ENCODE peak calls at places on chromosomes 13 and 19, in eight cellular contexts. Z is kidney; R is HL-60; C is Kasumi-1; J is nephron progenitor cell; D is H9; Y is stimulated activated CD4-positive, alpha-beta T cell treated with anti-CD3 and anti-CD28 coated beads, Interleukin-12 subunit alpha, Interleukin-12 subunit beta, amount 100 ng/mL, for 24 hours; B is AG10803. I is an unnamed sample.

GRCh38 chr13:93878675-93879074 is 600.8 kb downstream of the DCT start:
- DNase-seq in D (no peak), Y (no peak), B (no peak), Z (no peak), J (no peak), R (no peak), C (no peak), I (no peak)

GRCh38 chr19:5038631-5039271 is 69.8 kb downstream of the KDM4B start:
- DNase-seq in R (peak; percentile 58), D (peak; percentile 56), Z (peak; percentile 77), C (peak; percentile 63), Y (no peak), B (peak; percentile 40), J (no peak), I (peak; percentile 34)

GRCh38 chr19:55391702-55392615 is 6.2 kb downstream of the RPL28 start:
- DNase-seq in C (no peak), J (no peak), B (peak; percentile 44), Y (no peak), D (no peak), Z (no peak), R (no peak), I (no peak)

GRCh38 chr19:3403489-3404323 is 37.3 kb downstream of the NFIC start:
- DNase-seq in C (no peak), B (peak; percentile 99), R (no peak), D (no peak), J (no peak), Y (no peak), Z (peak; percentile 97), I (peak; percentile 89)

GRCh38 chr13:27449081-27449603 is 1.2 kb downstream of the MTIF3 start:
- DNase-seq in Y (no peak), Z (no peak), J (no peak), R (no peak), D (no peak), C (no peak), B (no peak), I (no peak)

GRCh38 chr13:48533986-48534600 is 1.2 kb upstream of the RCBTB2 start:
- DNase-seq in J (no peak), Z (no peak), B (no peak), R (peak; percentile 42), Y (no peak), C (peak; percentile 31), D (no peak), I (no peak)

GRCh38 chr13:79450110-79450509 is 30.8 kb upstream of the NDFIP2 start:
- DNase-seq in C (no peak), B (no peak), Z (no peak), R (no peak), D (no peak), Y (no peak), J (no peak), I (no peak)

GRCh38 chr19:6564393-6564792 is 26.6 kb downstream of the CD70 start:
- DNase-seq in J (no peak), B (no peak), Y (no peak), C (peak; percentile 33), D (no peak), Z (no peak), R (peak; percentile 20), I (no peak)

GRCh38 chr13:67735651-67736050 is 505.5 kb upstream of the PCDH9 start:
- DNase-seq in J (no peak), B (no peak), C (no peak), D (no peak), R (no peak), Z (no peak), Y (no peak), I (no peak)

GRCh38 chr19:45351401-45351952 is 10.9 kb downstream of the KLC3 start:
- DNase-seq in Y (no peak), Z (no peak), D (no peak), R (no peak), B (no peak), C (no peak), J (no peak), I (no peak)

GRCh38 chr19:46862504-46862835 is 1.7 kb downstream of the ARHGAP35 start:
- DNase-seq in C (no peak), Y (no peak), J (no peak), D (no peak), Z (peak; percentile 20), R (no peak), B (no peak), I (no peak)

GRCh38 chr13:80572867-80573266 is 231.9 kb upstream of the SPRY2 start:
- DNase-seq in C (no peak), Y (no peak), J (no peak), R (no peak), B (no peak), Z (no peak), D (no peak), I (no peak)

GRCh38 chr19:56348289-56348877 is 33.7 kb upstream of the ZSCAN5A start:
- DNase-seq in B (no peak), J (no peak), Y (no peak), R (peak; percentile 25), Z (no peak), C (no peak), D (no peak), I (peak; percentile 22)

GRCh38 chr13:30804474-30804873 is 69.1 kb downstream of the ALOX5AP start:
- DNase-seq in Y (no peak), D (no peak), Z (no peak), B (no peak), R (no peak), C (no peak), J (no peak), I (no peak)

GRCh38 chr13:108974686-108975085 is 345.3 kb downstream of the MYO16 start:
- DNase-seq in C (no peak), Z (no peak), J (no peak), R (no peak), D (no peak), Y (no peak), B (no peak), I (no peak)

GRCh38 chr19:10615429-10616023 is 9.8 kb upstream of the SLC44A2 start:
- DNase-seq in C (no peak), D (no peak), R (peak; percentile 13), B (no peak), J (no peak), Y (no peak), Z (no peak), I (no peak)

I was measured in EL.